ENCODE peak calls at places on chromosomes 6 and 20, in six cellular contexts. F is germinal center, E is natural killer cell, M is progenitor cell of endocrine pancreas, Z is GM23248, I is AG08395. G is an unnamed sample.

GRCh38 chr6:56790424-56790823 is 147.7 kb upstream of the DST start:
- DNase-seq in M (no peak), F (no peak), I (no peak), E (no peak), Z (no peak), G (no peak)

GRCh38 chr6:152428126-152428525 is 209.0 kb downstream of the SYNE1 start:
- DNase-seq in E (no peak), I (no peak), Z (no peak), M (no peak), F (no peak), G (no peak)

GRCh38 chr6:5384276-5384675 is 123.0 kb downstream of the FARS2 start:
- DNase-seq in I (no peak), Z (no peak), E (no peak), M (no peak), F (no peak), G (no peak)

GRCh38 chr6:135322427-135323201 is 141.5 kb downstream of the MYB start:
- DNase-seq in M (no peak), Z (no peak), F (no peak), E (no peak), I (no peak), G (no peak)

GRCh38 chr6:21707527-21707926 is 114.0 kb downstream of the SOX4 start:
- DNase-seq in F (no peak), Z (peak), I (no peak), E (no peak), M (no peak), G (no peak)

GRCh38 chr6:39932386-39932785 is 1.9 kb downstream of the MOCS1 start:
- DNase-seq in E (no peak), Z (no peak), F (no peak), I (no peak), M (no peak), G (no peak)

GRCh38 chr6:17098538-17098937 is 3.3 kb upstream of the STMND1 start:
- DNase-seq in Z (peak), I (no peak), E (no peak), M (no peak), F (no peak), G (no peak)

GRCh38 chr6:33926451-33926850 is 122.6 kb upstream of the MLN start:
- DNase-seq in Z (peak), E (no peak), F (peak), M (no peak), I (no peak), G (no peak)

GRCh38 chr20:326645-327031 is 1.3 kb downstream of the SOX12 start:
- DNase-seq in E (peak), F (peak), I (no peak), M (peak), Z (peak), G (peak)

GRCh38 chr20:5996765-5997164 is 46.3 kb downstream of the MCM8 start:
- DNase-seq in M (no peak), I (no peak), Z (no peak), E (peak), F (peak), G (no peak)

GRCh38 chr6:113879186-113880096 is 22.3 kb downstream of the MARCKS start:
- DNase-seq in F (peak), E (no peak), I (peak), M (peak), Z (peak), G (peak)

GRCh38 chr6:28212510-28213212 is 12.4 kb upstream of the ZSCAN9 start:
- DNase-seq in F (no peak), E (no peak), Z (peak), M (no peak), I (peak), G (peak)

GRCh38 chr6:3325210-3325609 is 66.5 kb downstream of the PSMG4 start:
- DNase-seq in M (no peak), E (no peak), I (peak), F (no peak), Z (peak), G (peak)

GRCh38 chr6:43793875-43794242 is 23.8 kb downstream of the VEGFA start:
- DNase-seq in M (no peak), F (no peak), I (no peak), E (no peak), Z (no peak), G (no peak)

GRCh38 chr20:3204124-3204794 is at the start of gene DDRGK1:
- DNase-seq in E (peak), M (peak), I (peak), Z (peak), F (peak), G (peak)

GRCh38 chr6:89184344-89184743 is 32.8 kb downstream of the GABRR1 start:
- DNase-seq in F (no peak), Z (no peak), M (no peak), I (no peak), E (no peak), G (no peak)

GRCh38 chr6:90369024-90369519 is 72.4 kb upstream of the BACH2 start:
- DNase-seq in F (no peak), I (peak), Z (peak), M (no peak), E (no peak), G (peak)

GRCh38 chr6:135812085-135812526 is 39.4 kb upstream of the PDE7B start:
- DNase-seq in M (no peak), E (no peak), I (peak), Z (peak), F (no peak), G (peak)

GRCh38 chr6:170135041-170135440 is 155.8 kb downstream of the DLL1 start:
- DNase-seq in M (no peak), Z (no peak), I (no peak), E (peak), F (no peak), G (no peak)

GRCh38 chr20:62811320-62811719 is 5.5 kb upstream of the COL9A3 start:
- DNase-seq in E (no peak), I (no peak), M (no peak), F (no peak), Z (no peak), G (no peak)

GRCh38 chr6:133788556-133788955 is 100.4 kb upstream of the TCF21 start:
- DNase-seq in Z (no peak), E (no peak), F (no peak), I (no peak), M (no peak), G (no peak)